ENCODE peak calls at places on chromosomes 7 and 10, in five cellular contexts. One of them, this sample, is unnamed.

GRCh38 chr7:33861947-33862346 is 43.4 kb upstream of the BMPER start:
- DNase-seq in mammary epithelial cell: no peak
- DNase-seq in brain microvascular endothelial cell: no peak
- DNase-seq in fibroblast of pulmonary artery: no peak
- DNase-seq in type B pancreatic cell: no peak
- DNase-seq in this sample: no peak

GRCh38 chr10:14477408-14477710 is 146.6 kb upstream of the FRMD4A start:
- DNase-seq in type B pancreatic cell: no peak
- DNase-seq in brain microvascular endothelial cell: no peak
- DNase-seq in fibroblast of pulmonary artery: no peak
- DNase-seq in mammary epithelial cell: no peak
- DNase-seq in this sample: peak

GRCh38 chr7:39228946-39229345 is 251.2 kb downstream of the POU6F2 start:
- DNase-seq in type B pancreatic cell: no peak
- DNase-seq in mammary epithelial cell: peak
- DNase-seq in brain microvascular endothelial cell: peak
- DNase-seq in fibroblast of pulmonary artery: no peak
- DNase-seq in this sample: peak

GRCh38 chr7:156684661-156685060 is 44.1 kb downstream of the RNF32 start:
- DNase-seq in mammary epithelial cell: no peak
- DNase-seq in fibroblast of pulmonary artery: no peak
- DNase-seq in type B pancreatic cell: no peak
- DNase-seq in brain microvascular endothelial cell: no peak
- DNase-seq in this sample: no peak

GRCh38 chr10:63819753-63820347 is 298.6 kb downstream of the REEP3 start:
- DNase-seq in mammary epithelial cell: peak
- DNase-seq in fibroblast of pulmonary artery: peak
- DNase-seq in type B pancreatic cell: no peak
- DNase-seq in brain microvascular endothelial cell: peak
- DNase-seq in this sample: peak

GRCh38 chr10:69912584-69912983 is 110.9 kb downstream of the COL13A1 start:
- DNase-seq in type B pancreatic cell: no peak
- DNase-seq in brain microvascular endothelial cell: no peak
- DNase-seq in mammary epithelial cell: no peak
- DNase-seq in fibroblast of pulmonary artery: peak
- DNase-seq in this sample: no peak

GRCh38 chr10:70502406-70502805 is 23.8 kb downstream of the PALD1 start:
- DNase-seq in mammary epithelial cell: no peak
- DNase-seq in fibroblast of pulmonary artery: no peak
- DNase-seq in type B pancreatic cell: no peak
- DNase-seq in brain microvascular endothelial cell: no peak
- DNase-seq in this sample: no peak

GRCh38 chr10:44978570-44979280 is at the start of gene DEPP1:
- DNase-seq in mammary epithelial cell: peak
- DNase-seq in type B pancreatic cell: peak
- DNase-seq in fibroblast of pulmonary artery: peak
- DNase-seq in brain microvascular endothelial cell: peak
- DNase-seq in this sample: peak

GRCh38 chr10:73908853-73909611 is 1.9 kb upstream of the PLAU start:
- DNase-seq in fibroblast of pulmonary artery: peak
- DNase-seq in mammary epithelial cell: peak
- DNase-seq in brain microvascular endothelial cell: peak
- DNase-seq in type B pancreatic cell: no peak
- DNase-seq in this sample: peak

GRCh38 chr10:129839285-129840195 is 124.5 kb downstream of the EBF3 start:
- DNase-seq in mammary epithelial cell: no peak
- DNase-seq in brain microvascular endothelial cell: no peak
- DNase-seq in type B pancreatic cell: no peak
- DNase-seq in fibroblast of pulmonary artery: no peak
- DNase-seq in this sample: no peak

GRCh38 chr7:28181921-28182517 is 1.4 kb upstream of the JAZF1 start:
- DNase-seq in brain microvascular endothelial cell: no peak
- DNase-seq in mammary epithelial cell: no peak
- DNase-seq in fibroblast of pulmonary artery: no peak
- DNase-seq in type B pancreatic cell: no peak
- DNase-seq in this sample: no peak

GRCh38 chr7:1886361-1887064 is 216.4 kb downstream of the ELFN1 start:
- DNase-seq in type B pancreatic cell: no peak
- DNase-seq in mammary epithelial cell: peak
- DNase-seq in fibroblast of pulmonary artery: no peak
- DNase-seq in brain microvascular endothelial cell: no peak
- DNase-seq in this sample: no peak

GRCh38 chr10:125260260-125260659 is 99.9 kb upstream of the CTBP2 start:
- DNase-seq in mammary epithelial cell: no peak
- DNase-seq in fibroblast of pulmonary artery: no peak
- DNase-seq in type B pancreatic cell: peak
- DNase-seq in brain microvascular endothelial cell: no peak
- DNase-seq in this sample: no peak

GRCh38 chr7:30141405-30142045 is 6.7 kb downstream of the MTURN start:
- DNase-seq in brain microvascular endothelial cell: no peak
- DNase-seq in fibroblast of pulmonary artery: no peak
- DNase-seq in type B pancreatic cell: no peak
- DNase-seq in mammary epithelial cell: no peak
- DNase-seq in this sample: no peak

GRCh38 chr7:155208681-155209477 is 88.8 kb upstream of the INSIG1 start:
- DNase-seq in fibroblast of pulmonary artery: peak
- DNase-seq in type B pancreatic cell: no peak
- DNase-seq in mammary epithelial cell: peak
- DNase-seq in brain microvascular endothelial cell: no peak
- DNase-seq in this sample: peak

GRCh38 chr10:27611209-27611608 is 107.1 kb downstream of the RAB18 start:
- DNase-seq in fibroblast of pulmonary artery: no peak
- DNase-seq in mammary epithelial cell: no peak
- DNase-seq in type B pancreatic cell: no peak
- DNase-seq in brain microvascular endothelial cell: peak
- DNase-seq in this sample: no peak

GRCh38 chr7:64672414-64672813 is 6.5 kb downstream of the ZNF107 start:
- DNase-seq in brain microvascular endothelial cell: no peak
- DNase-seq in fibroblast of pulmonary artery: no peak
- DNase-seq in type B pancreatic cell: no peak
- DNase-seq in mammary epithelial cell: no peak
- DNase-seq in this sample: no peak

GRCh38 chr10:116688241-116688711 is 54.1 kb downstream of the HSPA12A start:
- DNase-seq in type B pancreatic cell: no peak
- DNase-seq in brain microvascular endothelial cell: peak
- DNase-seq in fibroblast of pulmonary artery: peak
- DNase-seq in mammary epithelial cell: peak
- DNase-seq in this sample: peak

GRCh38 chr7:148664319-148664718 is 34.4 kb upstream of the CUL1 start:
- DNase-seq in type B pancreatic cell: no peak
- DNase-seq in mammary epithelial cell: no peak
- DNase-seq in brain microvascular endothelial cell: peak
- DNase-seq in fibroblast of pulmonary artery: peak
- DNase-seq in this sample: peak

GRCh38 chr10:102347236-102347828 is 48.2 kb upstream of the NFKB2 start:
- DNase-seq in brain microvascular endothelial cell: peak
- DNase-seq in fibroblast of pulmonary artery: peak
- DNase-seq in mammary epithelial cell: peak
- DNase-seq in type B pancreatic cell: no peak
- DNase-seq in this sample: peak

GRCh38 chr7:30166155-30166840 is 31.5 kb downstream of the MTURN start:
- DNase-seq in fibroblast of pulmonary artery: no peak
- DNase-seq in brain microvascular endothelial cell: no peak
- DNase-seq in type B pancreatic cell: no peak
- DNase-seq in mammary epithelial cell: peak
- DNase-seq in this sample: no peak

GRCh38 chr10:23338155-23338828 is 6.3 kb downstream of the C10orf67 start:
- DNase-seq in type B pancreatic cell: no peak
- DNase-seq in brain microvascular endothelial cell: peak
- DNase-seq in fibroblast of pulmonary artery: peak
- DNase-seq in mammary epithelial cell: peak
- DNase-seq in this sample: no peak

GRCh38 chr10:93992400-93993030 is 1.2 kb upstream of the PLCE1 start:
- DNase-seq in brain microvascular endothelial cell: no peak
- DNase-seq in type B pancreatic cell: no peak
- DNase-seq in mammary epithelial cell: no peak
- DNase-seq in fibroblast of pulmonary artery: no peak
- DNase-seq in this sample: peak

GRCh38 chr10:126729314-126729871 is 58.9 kb upstream of the C10orf90 start:
- DNase-seq in fibroblast of pulmonary artery: no peak
- DNase-seq in mammary epithelial cell: no peak
- DNase-seq in type B pancreatic cell: no peak
- DNase-seq in brain microvascular endothelial cell: no peak
- DNase-seq in this sample: no peak

GRCh38 chr7:30699706-30700495 is 17.6 kb upstream of the CRHR2 start:
- DNase-seq in type B pancreatic cell: no peak
- DNase-seq in mammary epithelial cell: no peak
- DNase-seq in fibroblast of pulmonary artery: no peak
- DNase-seq in brain microvascular endothelial cell: no peak
- DNase-seq in this sample: no peak

GRCh38 chr10:122419016-122419415 is 35.4 kb upstream of the ARMS2 start:
- DNase-seq in type B pancreatic cell: no peak
- DNase-seq in mammary epithelial cell: no peak
- DNase-seq in brain microvascular endothelial cell: no peak
- DNase-seq in fibroblast of pulmonary artery: no peak
- DNase-seq in this sample: no peak

GRCh38 chr7:73960548-73960947 is 67.4 kb upstream of the ELN start:
- DNase-seq in brain microvascular endothelial cell: no peak
- DNase-seq in mammary epithelial cell: no peak
- DNase-seq in type B pancreatic cell: no peak
- DNase-seq in fibroblast of pulmonary artery: no peak
- DNase-seq in this sample: no peak

GRCh38 chr10:25522946-25523608 is 348.3 kb downstream of the GPR158 start:
- DNase-seq in type B pancreatic cell: no peak
- DNase-seq in brain microvascular endothelial cell: no peak
- DNase-seq in fibroblast of pulmonary artery: peak
- DNase-seq in mammary epithelial cell: peak
- DNase-seq in this sample: peak
- TF ChIP-seq CTCF in type B pancreatic cell: peak
- TF ChIP-seq CTCF in brain microvascular endothelial cell: peak
- TF ChIP-seq CTCF in fibroblast of pulmonary artery: peak
- TF ChIP-seq CTCF in mammary epithelial cell: peak
- TF ChIP-seq CTCF in this sample: peak

DNA sequence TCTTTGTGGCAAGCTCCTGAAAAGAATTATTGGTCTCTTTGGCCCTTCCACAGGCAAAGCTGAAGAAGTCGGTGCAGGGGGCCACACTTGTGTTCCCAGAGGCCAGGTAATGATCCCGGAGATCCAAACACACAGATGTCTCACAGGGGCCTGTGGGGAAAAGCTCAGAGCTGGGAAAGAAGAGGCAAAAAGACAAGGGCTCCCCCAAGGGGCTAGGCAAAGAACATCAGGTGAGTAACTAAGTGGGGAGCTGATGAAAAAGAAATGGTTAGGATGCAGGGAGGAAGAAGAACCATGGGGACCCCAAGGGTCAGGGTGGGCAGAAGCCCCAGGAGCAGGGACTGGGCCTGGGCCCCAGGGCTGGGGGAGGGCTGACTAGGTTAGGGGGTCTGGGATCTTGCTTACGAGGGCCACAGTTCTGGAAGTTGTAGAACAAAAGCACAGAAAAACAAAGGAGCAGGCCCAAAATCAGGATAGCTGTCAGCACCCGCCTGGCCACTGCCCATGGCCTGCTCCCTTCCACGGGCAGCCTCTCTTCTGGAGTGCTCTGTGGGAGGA is 1.1 kb downstream of the KEL start:
- DNase-seq in fibroblast of pulmonary artery: no peak
- DNase-seq in type B pancreatic cell: no peak
- DNase-seq in mammary epithelial cell: no peak
- DNase-seq in brain microvascular endothelial cell: no peak
- DNase-seq in this sample: no peak
- TF ChIP-seq CTCF in fibroblast of pulmonary artery: no peak
- TF ChIP-seq CTCF in type B pancreatic cell: no peak
- TF ChIP-seq CTCF in mammary epithelial cell: peak
- TF ChIP-seq CTCF in brain microvascular endothelial cell: no peak
- TF ChIP-seq CTCF in this sample: no peak

DNA sequence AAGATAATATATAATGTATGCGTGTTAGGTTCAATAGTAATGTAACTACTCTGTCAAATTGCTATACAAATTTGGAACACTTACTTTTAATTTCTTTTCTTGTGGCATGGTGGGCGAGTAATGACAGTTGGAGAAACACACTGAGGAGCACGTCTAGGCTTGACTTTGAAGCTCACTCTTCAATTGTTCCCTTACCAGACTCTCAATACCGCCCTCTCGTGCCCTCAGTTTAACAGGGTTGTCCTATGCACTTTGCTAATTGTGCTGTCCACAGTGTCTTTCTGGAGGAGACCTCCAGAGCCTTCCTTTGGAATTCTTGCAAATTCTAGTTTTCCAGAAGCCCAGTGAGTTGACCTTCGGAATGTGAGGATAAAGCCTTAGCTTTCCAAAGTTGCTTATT is 107.2 kb upstream of the RELN start:
- DNase-seq in brain microvascular endothelial cell: peak
- DNase-seq in type B pancreatic cell: no peak
- DNase-seq in fibroblast of pulmonary artery: peak
- DNase-seq in mammary epithelial cell: peak
- DNase-seq in this sample: no peak
- TF ChIP-seq CTCF in brain microvascular endothelial cell: peak
- TF ChIP-seq CTCF in type B pancreatic cell: peak
- TF ChIP-seq CTCF in fibroblast of pulmonary artery: peak
- TF ChIP-seq CTCF in mammary epithelial cell: peak
- TF ChIP-seq CTCF in this sample: peak

DNA sequence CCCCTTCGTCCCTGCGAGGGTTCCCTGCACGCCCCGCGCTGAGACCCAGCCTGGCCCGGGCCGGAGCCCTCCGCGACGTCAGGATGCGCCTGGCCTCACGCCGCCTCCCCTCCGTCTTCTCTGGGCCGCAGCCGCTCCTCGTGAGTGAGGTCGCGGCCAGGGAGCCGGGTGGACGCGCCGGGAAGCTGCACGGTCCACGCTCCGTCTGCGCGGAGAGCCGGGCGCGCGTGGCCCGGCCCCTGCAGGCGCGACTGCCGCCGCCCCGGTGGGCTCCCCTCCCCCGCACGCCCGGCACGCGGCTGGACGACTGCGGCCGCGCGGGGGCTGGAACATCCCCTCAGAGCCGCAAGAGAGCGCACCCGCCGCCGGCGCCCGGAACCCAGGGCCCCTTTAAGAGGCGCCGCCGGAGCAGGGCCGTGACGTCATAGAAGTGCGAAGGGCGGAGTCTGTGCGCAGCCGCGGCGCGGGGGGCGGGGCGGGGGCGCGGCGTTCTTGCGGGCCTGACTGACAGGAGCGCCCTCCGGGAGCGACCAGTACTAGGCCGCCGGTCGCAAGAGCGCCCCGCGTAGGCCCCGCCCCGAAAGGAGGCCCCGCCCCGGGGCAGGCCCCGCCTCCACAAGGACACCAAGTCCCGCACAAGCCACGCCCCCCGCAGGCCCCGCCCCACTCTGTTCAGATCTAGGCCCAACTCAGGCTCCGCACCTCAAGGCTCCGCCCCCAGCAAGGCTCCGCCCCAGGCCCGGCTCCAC is 449 bp upstream of the INPP5A start:
- DNase-seq in mammary epithelial cell: peak
- DNase-seq in brain microvascular endothelial cell: peak
- DNase-seq in type B pancreatic cell: peak
- DNase-seq in fibroblast of pulmonary artery: peak
- DNase-seq in this sample: peak
- TF ChIP-seq CTCF in mammary epithelial cell: no peak
- TF ChIP-seq CTCF in brain microvascular endothelial cell: peak
- TF ChIP-seq CTCF in type B pancreatic cell: peak
- TF ChIP-seq CTCF in fibroblast of pulmonary artery: no peak
- TF ChIP-seq CTCF in this sample: peak

This sample was measured in astrocyte of the spinal cord.